ENCODE peak calls at places on chromosomes 6 and 20, in nine cellular contexts. One of them, this sample, is unnamed.

GRCh38 chr6:5091646-5092045 is 6.5 kb downstream of the PPP1R3G start:
- DNase-seq in body of pancreas: no peak
- DNase-seq in lower leg skin: no peak
- DNase-seq in breast epithelium: no peak
- DNase-seq in heart left ventricle: no peak
- DNase-seq in ovary: no peak
- DNase-seq in adrenal gland: no peak
- DNase-seq in IMR-90: no peak
- DNase-seq in HepG2: no peak
- DNase-seq in this sample: no peak

GRCh38 chr6:27864906-27865883 is 47.0 kb downstream of the OR2B2 start:
- DNase-seq in body of pancreas: peak
- DNase-seq in lower leg skin: peak
- DNase-seq in breast epithelium: no peak
- DNase-seq in heart left ventricle: peak
- DNase-seq in ovary: peak
- DNase-seq in adrenal gland: peak
- DNase-seq in IMR-90: peak
- DNase-seq in HepG2: peak
- DNase-seq in this sample: no peak

GRCh38 chr20:17762873-17763557 is 63.2 kb downstream of the BANF2 start:
- DNase-seq in body of pancreas: peak
- DNase-seq in lower leg skin: no peak
- DNase-seq in breast epithelium: no peak
- DNase-seq in heart left ventricle: no peak
- DNase-seq in ovary: no peak
- DNase-seq in adrenal gland: no peak
- DNase-seq in IMR-90: no peak
- DNase-seq in HepG2: no peak
- DNase-seq in this sample: no peak

GRCh38 chr6:5529733-5530132 is 268.4 kb downstream of the FARS2 start:
- DNase-seq in body of pancreas: no peak
- DNase-seq in lower leg skin: no peak
- DNase-seq in breast epithelium: no peak
- DNase-seq in heart left ventricle: no peak
- DNase-seq in ovary: no peak
- DNase-seq in adrenal gland: no peak
- DNase-seq in IMR-90: no peak
- DNase-seq in HepG2: no peak
- DNase-seq in this sample: no peak

GRCh38 chr6:37547564-37548061 is 47.9 kb upstream of the CCDC167 start:
- DNase-seq in body of pancreas: no peak
- DNase-seq in lower leg skin: no peak
- DNase-seq in breast epithelium: no peak
- DNase-seq in heart left ventricle: no peak
- DNase-seq in ovary: no peak
- DNase-seq in adrenal gland: peak
- DNase-seq in IMR-90: peak
- DNase-seq in HepG2: no peak
- DNase-seq in this sample: no peak

GRCh38 chr6:55827818-55828522 is 47.4 kb downstream of the BMP5 start:
- DNase-seq in body of pancreas: no peak
- DNase-seq in lower leg skin: no peak
- DNase-seq in breast epithelium: no peak
- DNase-seq in heart left ventricle: no peak
- DNase-seq in ovary: no peak
- DNase-seq in adrenal gland: no peak
- DNase-seq in IMR-90: peak
- DNase-seq in HepG2: peak
- DNase-seq in this sample: no peak

GRCh38 chr20:998431-998830 is 3.7 kb downstream of the RSPO4 start:
- DNase-seq in body of pancreas: no peak
- DNase-seq in lower leg skin: no peak
- DNase-seq in breast epithelium: no peak
- DNase-seq in heart left ventricle: no peak
- DNase-seq in ovary: no peak
- DNase-seq in adrenal gland: no peak
- DNase-seq in IMR-90: no peak
- DNase-seq in HepG2: no peak
- DNase-seq in this sample: no peak

GRCh38 chr6:11329841-11330765 is 97.6 kb upstream of the NEDD9 start:
- DNase-seq in body of pancreas: peak
- DNase-seq in lower leg skin: no peak
- DNase-seq in breast epithelium: no peak
- DNase-seq in heart left ventricle: no peak
- DNase-seq in ovary: no peak
- DNase-seq in adrenal gland: peak
- DNase-seq in IMR-90: no peak
- DNase-seq in HepG2: no peak
- DNase-seq in this sample: no peak

GRCh38 chr6:45555981-45556771 is 178.4 kb upstream of the SUPT3H start:
- DNase-seq in body of pancreas: peak
- DNase-seq in lower leg skin: no peak
- DNase-seq in breast epithelium: no peak
- DNase-seq in heart left ventricle: no peak
- DNase-seq in ovary: peak
- DNase-seq in adrenal gland: no peak
- DNase-seq in IMR-90: peak
- DNase-seq in HepG2: peak
- DNase-seq in this sample: peak

GRCh38 chr6:83696674-83697073 is 12.2 kb downstream of the SNAP91 start:
- DNase-seq in body of pancreas: no peak
- DNase-seq in lower leg skin: no peak
- DNase-seq in breast epithelium: no peak
- DNase-seq in heart left ventricle: no peak
- DNase-seq in ovary: no peak
- DNase-seq in adrenal gland: no peak
- DNase-seq in IMR-90: no peak
- DNase-seq in HepG2: no peak
- DNase-seq in this sample: no peak

GRCh38 chr20:23680151-23680550 is 8.7 kb downstream of the CST4 start:
- DNase-seq in body of pancreas: no peak
- DNase-seq in lower leg skin: no peak
- DNase-seq in breast epithelium: no peak
- DNase-seq in heart left ventricle: no peak
- DNase-seq in ovary: no peak
- DNase-seq in adrenal gland: no peak
- DNase-seq in IMR-90: no peak
- DNase-seq in HepG2: no peak
- DNase-seq in this sample: peak

GRCh38 chr6:11392778-11393507 is 144.6 kb upstream of the TMEM170B start:
- DNase-seq in body of pancreas: peak
- DNase-seq in lower leg skin: peak
- DNase-seq in breast epithelium: no peak
- DNase-seq in heart left ventricle: no peak
- DNase-seq in ovary: no peak
- DNase-seq in adrenal gland: peak
- DNase-seq in IMR-90: no peak
- DNase-seq in HepG2: peak
- DNase-seq in this sample: no peak

GRCh38 chr6:45398075-45398817 is 20.5 kb upstream of the SUPT3H start:
- DNase-seq in body of pancreas: no peak
- DNase-seq in lower leg skin: no peak
- DNase-seq in breast epithelium: no peak
- DNase-seq in heart left ventricle: no peak
- DNase-seq in ovary: no peak
- DNase-seq in adrenal gland: no peak
- DNase-seq in IMR-90: no peak
- DNase-seq in HepG2: no peak
- DNase-seq in this sample: no peak

GRCh38 chr6:2839195-2839981 is 2.3 kb downstream of the SERPINB1 start:
- DNase-seq in body of pancreas: peak
- DNase-seq in lower leg skin: no peak
- DNase-seq in breast epithelium: no peak
- DNase-seq in heart left ventricle: no peak
- DNase-seq in ovary: no peak
- DNase-seq in adrenal gland: no peak
- DNase-seq in IMR-90: peak
- DNase-seq in HepG2: peak
- DNase-seq in this sample: peak

GRCh38 chr6:148343383-148343782 is 745 bp downstream of the SASH1 start:
- DNase-seq in body of pancreas: no peak
- DNase-seq in lower leg skin: no peak
- DNase-seq in breast epithelium: no peak
- DNase-seq in heart left ventricle: no peak
- DNase-seq in ovary: no peak
- DNase-seq in adrenal gland: no peak
- DNase-seq in IMR-90: no peak
- DNase-seq in HepG2: no peak
- DNase-seq in this sample: no peak

GRCh38 chr6:132300323-132300949 is 100.8 kb downstream of the MOXD1 start:
- DNase-seq in body of pancreas: peak
- DNase-seq in lower leg skin: no peak
- DNase-seq in breast epithelium: no peak
- DNase-seq in heart left ventricle: no peak
- DNase-seq in ovary: no peak
- DNase-seq in adrenal gland: peak
- DNase-seq in IMR-90: peak
- DNase-seq in HepG2: peak
- DNase-seq in this sample: no peak

DNA sequence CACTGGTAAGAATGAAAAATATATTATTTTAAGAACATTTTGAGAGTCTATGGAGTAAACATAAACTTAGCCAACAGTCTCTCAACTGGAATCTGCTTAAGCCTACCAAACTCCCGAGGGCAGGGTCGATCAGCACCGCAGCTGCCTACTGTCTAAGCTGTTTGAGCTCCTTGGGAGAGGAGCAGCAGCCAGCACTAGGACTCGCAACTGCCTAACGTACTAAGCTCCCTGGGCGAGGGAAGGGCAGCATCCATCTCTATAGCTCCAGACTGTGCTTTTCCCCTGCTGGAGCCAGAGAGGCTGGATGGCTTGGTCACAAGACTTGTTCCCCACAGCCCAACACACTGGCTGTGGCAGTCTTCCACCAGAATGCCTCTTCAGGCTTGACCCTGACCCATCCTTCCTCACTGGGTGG is 96.4 kb downstream of the MOXD1 start:
- DNase-seq in body of pancreas: peak
- DNase-seq in lower leg skin: no peak
- DNase-seq in breast epithelium: no peak
- DNase-seq in heart left ventricle: no peak
- DNase-seq in ovary: peak
- DNase-seq in adrenal gland: no peak
- DNase-seq in IMR-90: no peak
- DNase-seq in HepG2: no peak
- DNase-seq in this sample: no peak
- H3K4me3 ChIP-seq in body of pancreas: no peak
- H3K4me3 ChIP-seq in lower leg skin: no peak
- H3K4me3 ChIP-seq in breast epithelium: no peak
- H3K4me3 ChIP-seq in heart left ventricle: no peak
- H3K4me3 ChIP-seq in ovary: no peak
- H3K4me3 ChIP-seq in adrenal gland: no peak
- H3K4me3 ChIP-seq in IMR-90: no peak
- H3K4me3 ChIP-seq in HepG2: no peak
- H3K4me3 ChIP-seq in this sample: no peak

DNA sequence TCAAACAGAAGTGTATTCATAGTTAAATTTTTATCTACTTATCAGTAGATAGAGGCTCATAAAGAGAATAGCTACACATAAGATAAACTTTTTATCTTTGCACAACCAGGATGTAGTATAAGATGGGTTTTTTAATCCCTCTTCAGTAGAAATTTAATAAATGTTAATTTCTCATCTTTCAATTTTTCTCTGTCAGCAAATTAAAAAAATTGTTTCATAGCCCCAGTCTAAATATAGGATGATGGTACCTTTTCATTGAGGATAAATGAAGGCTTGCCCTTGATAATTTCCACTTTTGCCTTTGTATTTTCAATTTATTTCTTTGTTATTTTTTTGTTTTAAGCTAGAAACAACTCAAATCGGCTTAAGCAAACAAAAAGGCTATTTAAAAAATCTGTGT is 251.2 kb upstream of the NOX3 start:
- DNase-seq in body of pancreas: no peak
- DNase-seq in lower leg skin: no peak
- DNase-seq in breast epithelium: no peak
- DNase-seq in heart left ventricle: no peak
- DNase-seq in ovary: no peak
- DNase-seq in adrenal gland: no peak
- DNase-seq in IMR-90: no peak
- DNase-seq in HepG2: no peak
- DNase-seq in this sample: no peak
- TF ChIP-seq POLR2A in body of pancreas: no peak
- TF ChIP-seq POLR2A in lower leg skin: no peak
- TF ChIP-seq POLR2A in breast epithelium: no peak
- TF ChIP-seq POLR2A in heart left ventricle: no peak
- TF ChIP-seq POLR2A in ovary: no peak
- TF ChIP-seq POLR2A in adrenal gland: no peak
- TF ChIP-seq POLR2A in IMR-90: no peak
- TF ChIP-seq POLR2A in HepG2: no peak
- TF ChIP-seq POLR2A in this sample: no peak

DNA sequence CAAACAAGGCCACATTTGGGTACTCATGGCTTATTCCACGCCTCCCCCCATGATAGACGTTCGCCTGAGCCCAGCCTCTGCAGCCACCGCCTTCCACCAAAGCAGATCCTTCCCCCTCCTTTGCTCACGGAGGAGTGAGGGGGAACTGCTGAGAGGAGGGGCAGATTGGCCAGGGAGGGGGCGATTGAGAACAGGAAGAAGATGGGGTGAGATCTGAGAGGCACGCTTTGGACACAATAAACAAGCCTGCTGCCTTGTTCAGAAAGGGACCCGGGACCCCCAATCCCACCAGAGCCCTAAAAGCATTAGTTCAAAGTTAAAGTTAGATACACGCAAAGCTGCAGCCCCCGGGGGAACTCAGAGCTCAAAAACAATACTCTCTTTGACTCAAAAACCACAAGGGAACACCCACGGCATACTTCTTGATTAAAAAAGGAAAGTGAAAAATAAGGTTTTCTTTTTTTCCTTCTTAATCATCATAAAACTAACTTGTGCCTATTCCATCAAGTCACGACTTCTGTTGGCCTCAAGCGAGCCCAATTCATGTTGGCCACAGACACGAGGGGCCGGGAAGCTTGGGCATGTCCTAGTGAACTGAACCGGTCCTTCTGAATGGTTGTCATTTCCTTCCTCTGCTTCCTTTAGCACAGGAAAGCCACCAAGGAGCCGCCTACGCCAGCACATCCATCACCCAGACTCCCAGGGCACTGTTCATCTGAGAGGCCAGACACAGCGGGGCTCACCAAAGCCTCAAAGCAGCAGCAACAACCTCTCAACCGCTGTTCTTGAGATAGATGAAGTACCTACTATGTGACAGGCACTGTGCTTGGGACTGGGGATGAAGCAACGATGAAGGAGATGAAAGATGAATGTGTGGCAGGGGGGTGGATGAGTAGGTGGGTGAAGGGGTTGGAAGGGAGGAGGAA is 44.7 kb downstream of the NFATC2 start:
- DNase-seq in body of pancreas: peak
- DNase-seq in lower leg skin: no peak
- DNase-seq in breast epithelium: no peak
- DNase-seq in heart left ventricle: peak
- DNase-seq in ovary: no peak
- DNase-seq in adrenal gland: peak
- DNase-seq in IMR-90: peak
- DNase-seq in HepG2: no peak
- DNase-seq in this sample: no peak
- H3K4me3 ChIP-seq in body of pancreas: no peak
- H3K4me3 ChIP-seq in lower leg skin: no peak
- H3K4me3 ChIP-seq in breast epithelium: no peak
- H3K4me3 ChIP-seq in heart left ventricle: no peak
- H3K4me3 ChIP-seq in ovary: no peak
- H3K4me3 ChIP-seq in adrenal gland: no peak
- H3K4me3 ChIP-seq in IMR-90: no peak
- H3K4me3 ChIP-seq in HepG2: no peak
- H3K4me3 ChIP-seq in this sample: no peak

GRCh38 chr6:71289039-71289801 is 609 bp downstream of the OGFRL1 start:
- DNase-seq in body of pancreas: peak
- DNase-seq in lower leg skin: no peak
- DNase-seq in breast epithelium: no peak
- DNase-seq in heart left ventricle: peak
- DNase-seq in ovary: peak
- DNase-seq in adrenal gland: no peak
- DNase-seq in IMR-90: no peak
- DNase-seq in HepG2: no peak
- DNase-seq in this sample: no peak
- TF ChIP-seq POLR2A in body of pancreas: peak
- TF ChIP-seq POLR2A in lower leg skin: no peak
- TF ChIP-seq POLR2A in breast epithelium: no peak
- TF ChIP-seq POLR2A in heart left ventricle: no peak
- TF ChIP-seq POLR2A in ovary: no peak
- TF ChIP-seq POLR2A in adrenal gland: no peak
- TF ChIP-seq POLR2A in IMR-90: no peak
- TF ChIP-seq POLR2A in HepG2: no peak
- TF ChIP-seq POLR2A in this sample: no peak

This sample was measured in esophagus muscularis mucosa.